ENCODE peak calls at places on chromosomes 13 and 19, in six cellular contexts. Q is K562, G is GM12878, L is A549, W is endothelial cell of umbilical vein, C is HepG2. M is an unnamed sample.

GRCh38 chr19:16301999-16302694 is 22.5 kb upstream of the KLF2 start:
- DNase-seq in C (no peak), W (peak), Q (no peak), L (peak), G (no peak), M (no peak)

GRCh38 chr19:27748551-27749152 is 1464.3 kb downstream of the UQCRFS1 start:
- DNase-seq in L (no peak), C (no peak), Q (no peak), W (no peak), G (no peak), M (no peak)

GRCh38 chr13:82815791-82816190 is 1066.5 kb downstream of the SLITRK1 start:
- DNase-seq in C (no peak), Q (no peak), L (no peak), G (no peak), W (no peak), M (no peak)

GRCh38 chr13:114009590-114010400 is 35.9 kb upstream of the C13orf46 start:
- DNase-seq in L (no peak), W (no peak), G (no peak), Q (no peak), C (no peak), M (no peak)

GRCh38 chr13:102145750-102146149 is 256.1 kb downstream of the FGF14 start:
- DNase-seq in Q (no peak), C (no peak), W (no peak), L (no peak), G (no peak), M (no peak)

GRCh38 chr13:59963383-59963782 is 200.3 kb downstream of the DIAPH3 start:
- DNase-seq in G (no peak), Q (no peak), C (no peak), W (no peak), L (no peak), M (no peak)

GRCh38 chr19:19368087-19368486 is 37.4 kb upstream of the GATAD2A start:
- DNase-seq in Q (no peak), W (no peak), C (no peak), L (no peak), G (no peak), M (peak)

GRCh38 chr13:109749365-109749764 is 37.0 kb downstream of the IRS2 start:
- DNase-seq in Q (no peak), C (no peak), L (no peak), W (no peak), G (no peak), M (no peak)

GRCh38 chr13:30730526-30730925 is 4.8 kb upstream of the ALOX5AP start:
- DNase-seq in C (peak), L (no peak), Q (no peak), W (no peak), G (no peak), M (no peak)

GRCh38 chr13:39565036-39565949 is 37.7 kb downstream of the LHFPL6 start:
- DNase-seq in L (peak), Q (no peak), C (peak), W (peak), G (no peak), M (no peak)

GRCh38 chr19:28426902-28427232 is 786.1 kb downstream of the UQCRFS1 start:
- DNase-seq in Q (peak), L (no peak), C (no peak), W (no peak), G (no peak), M (no peak)

GRCh38 chr19:48644839-48645651 is 942 bp downstream of the CA11 start:
- DNase-seq in Q (peak), L (peak), C (peak), W (peak), G (no peak), M (peak)

GRCh38 chr13:41610426-41610825 is 153.1 kb downstream of the RGCC start:
- DNase-seq in C (peak), G (no peak), W (peak), L (peak), Q (no peak), M (no peak)

GRCh38 chr13:113118328-113119021 is 4.1 kb upstream of the F10 start:
- DNase-seq in G (no peak), W (no peak), C (no peak), Q (no peak), L (no peak), M (no peak)

GRCh38 chr13:30870049-30870884 is 35.8 kb upstream of the MEDAG start:
- DNase-seq in L (peak), C (no peak), W (peak), Q (peak), G (no peak), M (peak)

GRCh38 chr19:8194528-8195275 is 14.5 kb upstream of the CERS4 start:
- DNase-seq in G (no peak), C (no peak), Q (peak), L (no peak), W (no peak), M (peak)

GRCh38 chr13:59607780-59608233 is 555.9 kb downstream of the DIAPH3 start:
- DNase-seq in Q (no peak), L (no peak), W (no peak), G (no peak), C (no peak), M (no peak)

GRCh38 chr13:112903606-112904195 is 65.3 kb upstream of the MCF2L start:
- DNase-seq in W (no peak), C (no peak), G (no peak), Q (no peak), L (no peak), M (no peak)

GRCh38 chr19:2592824-2593223 is 109.7 kb downstream of the GNG7 start:
- DNase-seq in L (no peak), Q (no peak), W (no peak), G (no peak), C (no peak), M (no peak)

GRCh38 chr13:49877629-49878218 is 58.4 kb downstream of the SPRYD7 start:
- DNase-seq in Q (no peak), G (no peak), W (no peak), C (no peak), L (peak), M (peak)

GRCh38 chr13:97460004-97460756 is 26.2 kb downstream of the RAP2A start:
- DNase-seq in G (peak), C (no peak), L (no peak), Q (no peak), W (no peak), M (no peak)

GRCh38 chr13:62512194-62513141 is 1096.8 kb upstream of the PCDH20 start:
- DNase-seq in W (peak), G (peak), Q (no peak), L (peak), C (peak), M (peak)

GRCh38 chr13:86020350-86021002 is 221.3 kb upstream of the SLITRK6 start:
- DNase-seq in C (no peak), L (peak), G (no peak), W (no peak), Q (no peak), M (no peak)

GRCh38 chr13:62357887-62358645 is 942.4 kb upstream of the PCDH20 start:
- DNase-seq in L (peak), C (peak), W (peak), G (peak), Q (no peak), M (peak)

GRCh38 chr19:38792250-38793111 is 3.5 kb downstream of the LGALS7B start:
- DNase-seq in Q (no peak), L (no peak), W (no peak), G (no peak), C (no peak), M (no peak)

GRCh38 chr13:87754097-87754496 is 82.9 kb downstream of the SLITRK5 start:
- DNase-seq in C (no peak), Q (no peak), W (no peak), G (no peak), L (no peak), M (no peak)

GRCh38 chr13:58994778-58995177 is 1169.0 kb downstream of the DIAPH3 start:
- DNase-seq in C (no peak), Q (no peak), L (no peak), W (peak), G (no peak), M (no peak)

GRCh38 chr13:110397445-110397844 is 90.4 kb downstream of the COL4A2 start:
- DNase-seq in L (no peak), C (no peak), G (no peak), W (no peak), Q (no peak), M (no peak)

GRCh38 chr13:51646041-51646670 is 61.9 kb downstream of the WDFY2 start:
- DNase-seq in Q (no peak), L (no peak), W (no peak), G (no peak), C (no peak), M (peak)

GRCh38 chr19:39400997-39401548 is 5.6 kb upstream of the ZFP36 start:
- DNase-seq in Q (no peak), C (no peak), L (peak), G (no peak), W (no peak), M (no peak)

GRCh38 chr19:4722671-4723464 is 774 bp downstream of the DPP9 start:
- DNase-seq in C (no peak), L (no peak), Q (no peak), W (peak), G (no peak), M (peak)

GRCh38 chr19:41415154-41415571 is 12.0 kb downstream of the B3GNT8 start:
- DNase-seq in L (no peak), W (no peak), Q (no peak), C (no peak), G (no peak), M (no peak)

GRCh38 chr19:19551862-19552192 is 13.8 kb downstream of the CILP2 start:
- DNase-seq in W (no peak), Q (no peak), C (no peak), L (no peak), G (no peak), M (no peak)

GRCh38 chr13:92164822-92165221 is 766.4 kb downstream of the GPC5 start:
- DNase-seq in G (no peak), Q (no peak), L (no peak), W (no peak), C (no peak), M (peak)

GRCh38 chr13:111480976-111481375 is 160.5 kb downstream of the TEX29 start:
- DNase-seq in G (no peak), Q (no peak), C (no peak), W (no peak), L (no peak), M (no peak)

GRCh38 chr13:109900320-109900719 is 113.9 kb upstream of the IRS2 start:
- DNase-seq in Q (no peak), C (no peak), G (no peak), W (no peak), L (no peak), M (no peak)

GRCh38 chr13:97849305-97849704 is 104.2 kb upstream of the IPO5 start:
- DNase-seq in L (peak), G (peak), W (peak), C (peak), Q (peak), M (peak)

GRCh38 chr19:13082192-13083007 is 20.3 kb downstream of the LYL1 start:
- DNase-seq in L (peak), Q (peak), W (peak), C (peak), G (no peak), M (peak)
- TF ChIP-seq CTCF in L (peak), Q (peak), W (peak), C (peak), G (peak), M (peak)

DNA sequence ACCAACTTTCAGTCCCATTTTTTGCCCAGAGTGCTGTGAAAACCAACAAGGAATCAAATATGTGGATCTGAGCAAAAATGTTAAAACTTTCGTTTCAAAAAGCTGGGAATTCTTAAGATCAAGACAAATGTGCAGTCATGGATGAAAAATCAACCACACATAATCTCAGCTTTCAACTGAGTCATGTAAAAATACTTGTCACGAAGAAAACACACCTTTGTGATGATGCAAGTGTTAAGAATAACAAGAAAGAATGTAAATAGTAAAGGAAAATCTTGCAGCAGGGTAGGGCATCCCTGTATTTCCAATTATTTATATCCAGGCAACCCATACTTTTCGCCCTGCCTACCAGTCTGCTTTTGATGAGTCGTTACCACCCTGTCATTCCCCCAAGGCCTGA is 27.4 kb upstream of the DCLK1 start:
- DNase-seq in Q (no peak), L (no peak), G (no peak), C (no peak), W (no peak), M (no peak)
- TF ChIP-seq MYC in Q (no peak), L (no peak), G (no peak), C (no peak), W (no peak), M (no peak)

GRCh38 chr13:44758595-44759221 is 182.6 kb upstream of the TSC22D1 start:
- DNase-seq in C (peak), G (no peak), L (peak), W (peak), Q (no peak), M (no peak)
- TF ChIP-seq MAX in C (no peak), G (no peak), L (no peak), W (no peak), Q (no peak), M (no peak)

DNA sequence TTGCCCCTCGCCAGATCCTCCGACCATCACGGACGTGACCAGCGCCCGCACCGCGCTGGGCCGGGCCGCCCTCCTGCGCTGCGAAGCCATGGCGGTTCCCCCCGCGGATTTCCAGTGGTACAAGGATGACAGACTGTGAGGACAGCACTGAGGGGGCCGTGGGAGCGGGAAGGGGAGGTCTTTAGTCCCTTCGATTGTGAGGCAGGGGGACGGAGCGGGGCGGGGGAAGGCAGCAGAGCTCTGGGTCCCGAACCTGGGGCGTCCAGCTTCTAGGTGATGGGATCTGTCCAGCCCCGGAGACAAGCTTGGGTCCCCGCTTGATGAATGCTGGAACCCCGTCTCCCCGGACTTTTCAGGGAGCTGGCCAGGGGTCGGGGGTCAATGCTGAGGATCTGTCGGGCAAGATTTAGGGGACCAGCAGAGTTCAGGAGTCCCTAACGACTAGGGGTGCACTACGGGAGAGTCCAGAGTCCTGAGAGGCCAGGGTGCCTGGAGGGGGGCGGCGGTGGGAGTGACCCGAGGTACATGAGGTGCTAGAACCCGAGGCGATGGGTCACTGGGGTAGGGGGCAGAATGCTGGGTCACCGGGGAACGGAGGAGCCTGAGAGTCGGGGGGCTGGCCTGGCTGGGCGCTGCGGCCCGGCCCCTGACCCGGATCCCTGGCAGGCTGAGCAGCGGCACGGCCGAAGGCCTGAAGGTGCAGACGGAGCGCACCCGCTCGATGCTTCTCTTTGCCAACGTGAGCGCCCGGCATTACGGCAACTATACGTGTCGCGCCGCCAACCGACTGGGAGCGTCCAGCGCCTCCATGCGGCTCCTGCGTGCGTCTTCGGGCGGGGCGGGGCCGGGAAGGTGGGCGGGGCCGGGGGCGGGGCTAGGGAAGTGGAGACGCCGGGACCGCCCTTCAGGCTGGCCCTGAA is 14.6 kb downstream of the VSIG10L start:
- DNase-seq in Q (peak), G (no peak), W (peak), C (peak), L (peak), M (peak)
- TF ChIP-seq CTCF in Q (peak), G (no peak), W (peak), C (peak), L (peak), M (no peak)

DNA sequence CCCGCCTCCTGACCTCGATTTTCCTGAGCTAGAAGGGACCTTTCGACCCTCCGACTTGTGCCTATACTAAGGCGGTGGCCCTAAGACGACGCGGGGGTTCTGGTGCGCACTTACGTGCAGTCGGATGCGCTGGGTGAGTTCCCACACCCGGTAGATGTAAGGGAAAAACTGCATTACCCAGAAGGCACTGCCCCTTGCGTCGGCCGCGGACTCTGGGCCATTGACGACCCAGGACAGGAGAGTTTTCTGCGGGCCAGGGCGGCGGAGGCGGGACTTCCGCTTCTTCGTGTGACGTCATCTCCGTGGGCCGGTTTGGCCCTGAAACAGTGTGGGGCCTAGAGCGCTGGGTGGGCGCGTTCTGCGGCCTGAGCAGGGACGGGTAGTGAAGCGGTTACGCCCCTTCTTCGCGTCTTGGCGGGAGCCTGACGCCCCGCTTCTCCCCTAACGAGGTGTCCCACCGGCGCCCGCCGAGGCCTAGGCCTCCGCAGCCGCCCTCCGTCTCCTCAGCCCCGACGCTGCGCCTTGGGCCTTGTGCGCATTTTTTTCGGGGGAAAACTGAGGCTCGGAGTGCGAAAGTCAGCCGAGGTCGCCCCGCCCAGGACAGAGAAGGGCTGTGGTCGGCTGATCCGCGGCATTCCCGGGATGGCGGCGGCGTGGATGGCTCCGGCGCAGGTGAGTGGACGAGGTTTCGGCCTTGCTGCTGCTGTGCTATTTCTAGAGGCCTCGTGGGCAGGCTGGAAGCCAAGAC is at the start of gene ZNF460:
- DNase-seq in Q (peak), W (peak), G (peak), L (peak), C (peak), M (peak)
- TF ChIP-seq MYC in Q (no peak), W (no peak), G (no peak), L (peak), C (no peak), M (peak)

GRCh38 chr13:96229356-96229755 is 139.4 kb downstream of the HS6ST3 start:
- DNase-seq in C (peak), W (peak), L (peak), G (no peak), Q (peak), M (peak)
- TF ChIP-seq MAX in C (no peak), W (no peak), L (no peak), G (no peak), Q (no peak), M (no peak)